ENCODE peak calls at places on chromosomes 5 and 9, in six cellular contexts. O, W, U, L, R and E are unnamed samples.

GRCh38 chr5:41410737-41411136 is 99.7 kb downstream of the PLCXD3 start:
- DNase-seq in O (no peak), R (no peak), U (no peak), W (no peak), L (no peak), E (no peak)

GRCh38 chr9:133916159-133916541 is 76.0 kb downstream of the VAV2 start:
- DNase-seq in L (no peak), O (no peak), R (no peak), W (no peak), U (no peak), E (peak; percentile 71)

GRCh38 chr5:154608531-154609011 is 130.5 kb upstream of the HAND1 start:
- DNase-seq in W (no peak), O (no peak), R (no peak), L (no peak), U (no peak), E (no peak)

GRCh38 chr5:124659798-124660197 is 86.6 kb downstream of the ZNF608 start:
- DNase-seq in R (no peak), U (no peak), W (no peak), L (no peak), O (no peak), E (no peak)

GRCh38 chr9:35568196-35568595 is 36.9 kb upstream of the TESK1 start:
- DNase-seq in L (no peak), R (no peak), U (no peak), O (no peak), W (no peak), E (no peak)

GRCh38 chr5:123157797-123158528 is 68.9 kb downstream of the PRDM6 start:
- DNase-seq in W (no peak), R (no peak), U (no peak), O (no peak), L (no peak), E (no peak)

GRCh38 chr9:130874783-130875182 is 21.8 kb downstream of the QRFP start:
- DNase-seq in W (no peak), U (no peak), L (no peak), R (no peak), O (no peak), E (no peak)

GRCh38 chr9:12884736-12885395 is 110.0 kb downstream of the LURAP1L start:
- DNase-seq in U (no peak), O (no peak), L (no peak), W (no peak), R (no peak), E (no peak)

GRCh38 chr5:17157916-17158529 is 59.4 kb upstream of the BASP1 start:
- DNase-seq in L (no peak), O (no peak), W (peak; percentile 41), U (no peak), R (no peak), E (no peak)

GRCh38 chr5:9587135-9587534 is 41.3 kb upstream of the SEMA5A start:
- DNase-seq in R (no peak), W (no peak), L (no peak), O (no peak), U (no peak), E (no peak)

GRCh38 chr9:99906403-99907207 is at the start of gene STX17:
- DNase-seq in W (peak; percentile 83), U (peak; percentile 80), O (peak; percentile 81), R (peak; percentile 78), L (peak; percentile 81), E (peak; percentile 92)

GRCh38 chr5:40755407-40756365 is at the start of gene TTC33:
- DNase-seq in W (peak; percentile 96), R (peak; percentile 95), O (peak; percentile 95), U (peak; percentile 98), L (peak; percentile 97), E (peak; percentile 97)

GRCh38 chr9:36817160-36817834 is 216.8 kb downstream of the PAX5 start:
- DNase-seq in O (no peak), L (no peak), U (no peak), R (no peak), W (no peak), E (no peak)

DNA sequence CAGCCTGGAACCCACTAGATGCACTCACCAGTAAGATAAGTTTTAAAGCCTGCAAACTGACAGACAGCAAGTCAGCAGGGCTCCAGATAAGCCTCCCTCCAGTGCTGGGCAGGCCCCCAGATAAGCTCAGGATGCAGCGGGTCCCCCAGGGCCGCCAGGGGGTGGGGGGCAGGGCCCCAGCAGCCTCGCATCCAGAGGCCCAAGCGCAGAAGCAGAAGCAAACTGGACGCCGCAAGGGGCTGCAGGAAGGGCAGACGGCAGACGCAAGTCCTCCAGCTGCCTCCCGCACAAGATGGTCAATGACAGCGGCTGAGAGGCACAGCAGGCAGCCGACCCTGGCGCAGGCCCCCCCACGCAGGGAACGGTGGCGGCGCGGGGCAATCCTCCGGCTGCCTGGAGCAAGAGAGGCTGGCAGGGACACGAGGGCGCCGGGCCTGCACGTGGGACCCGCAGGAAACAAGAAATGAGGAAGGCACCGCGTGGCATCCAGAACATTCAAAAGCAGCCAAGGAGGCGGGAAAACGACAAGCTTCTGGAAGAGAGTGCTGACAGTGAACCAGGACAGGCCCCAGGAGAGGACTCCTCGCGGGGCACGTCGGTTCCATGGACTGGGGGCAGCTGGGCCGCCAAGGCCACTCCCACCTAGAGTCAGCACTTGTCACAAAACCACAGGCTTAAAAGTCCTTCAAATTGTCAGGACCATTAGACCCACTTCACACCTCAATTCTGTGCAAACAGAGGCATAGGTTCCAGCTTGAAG is 49.8 kb downstream of the ROR2 start:
- DNase-seq in L (peak; percentile 61), W (no peak), O (no peak), U (no peak), R (no peak), E (peak; percentile 80)
- H3K4me1 ChIP-seq in L (no peaks in the 10 kb centered on the region), W (peaks cover 34% of the 10 kb centered on the region), O (peaks cover 4% of the 10 kb centered on the region), U (no peaks in the 10 kb centered on the region), R (no peaks in the 10 kb centered on the region), E (peaks cover 10% of the 10 kb centered on the region)

DNA sequence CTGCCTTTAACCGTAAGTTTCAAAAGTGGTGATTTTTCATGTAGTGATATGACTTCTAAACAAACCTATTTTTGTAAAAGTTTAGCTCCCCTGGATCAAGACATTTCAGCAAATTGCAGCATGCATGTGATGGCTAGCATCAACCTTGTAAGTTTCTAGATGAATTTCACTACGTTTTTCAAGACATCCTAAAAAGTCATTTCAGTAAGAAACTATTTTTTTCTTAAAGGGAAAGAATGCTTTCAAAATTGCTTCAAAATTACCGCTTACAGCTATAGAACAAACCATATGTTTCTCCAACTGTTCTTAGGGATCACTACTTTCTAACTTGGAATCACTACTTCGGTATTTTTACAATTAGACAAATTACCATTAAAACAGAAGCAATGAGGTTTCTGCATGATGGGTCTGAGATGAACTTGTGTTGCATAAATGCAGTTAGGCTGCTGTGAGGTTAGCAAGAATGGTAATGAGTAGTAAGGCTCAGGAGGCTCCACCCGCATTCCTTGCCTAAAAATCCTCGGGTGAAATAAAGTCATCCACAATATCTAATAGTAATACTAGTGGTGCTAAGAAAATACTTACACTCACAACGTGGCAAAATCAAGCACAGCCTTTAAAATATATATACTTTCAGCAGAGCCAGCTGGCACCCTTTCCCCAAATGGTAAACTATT is 53.8 kb downstream of the CDC14B start:
- DNase-seq in U (peak; percentile 69), L (no peak), R (no peak), O (no peak), W (peak; percentile 13), E (no peak)
- H3K4me3 ChIP-seq in U (peak overlapping the region; percentile 88), L (peak overlapping the region; percentile 92), R (peak overlapping the region; percentile 77), O (peak overlapping the region; percentile 55), W (peak overlapping the region; percentile 83), E (peak overlapping the region; percentile 75)

DNA sequence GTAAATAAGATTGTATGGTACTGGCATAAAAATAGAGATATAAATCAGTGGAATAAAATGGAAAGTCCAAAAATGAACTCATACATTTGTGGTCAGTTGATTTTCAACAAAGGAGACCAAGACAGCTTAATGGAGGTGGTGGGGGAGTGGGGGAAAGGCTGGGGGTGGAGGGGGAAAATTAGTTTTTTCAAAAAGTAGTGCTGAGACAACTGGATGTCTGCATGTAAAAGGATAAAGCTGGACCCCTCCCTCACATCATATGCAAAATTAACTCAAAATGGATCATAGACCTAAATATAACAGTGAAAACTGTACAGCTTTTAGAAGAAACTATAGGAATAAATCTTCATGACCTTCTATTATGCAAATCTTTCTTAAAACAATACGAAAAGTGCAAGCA is 107.0 kb downstream of the HMHB1 start:
- DNase-seq in R (no peak), W (no peak), L (no peak), O (no peak), U (no peak), E (no peak)
- H3K4me1 ChIP-seq in R (no peaks in the 10 kb centered on the region), W (no peaks in the 10 kb centered on the region), L (no peaks in the 10 kb centered on the region), O (no peaks in the 10 kb centered on the region), U (no peaks in the 10 kb centered on the region), E (peaks cover 3% of the 10 kb centered on the region)

GRCh38 chr5:67234671-67235176 is 38.1 kb upstream of the CD180 start:
- DNase-seq in U (no peak), O (peak; percentile 57), R (no peak), W (no peak), L (no peak), E (peak; percentile 67)
- H3K4me3 ChIP-seq in U (peak overlapping the region; percentile 25), O (no peak overlapping the region), R (no peak overlapping the region), W (no peak overlapping the region), L (no peak overlapping the region), E (peak overlapping the region; percentile 0)

DNA sequence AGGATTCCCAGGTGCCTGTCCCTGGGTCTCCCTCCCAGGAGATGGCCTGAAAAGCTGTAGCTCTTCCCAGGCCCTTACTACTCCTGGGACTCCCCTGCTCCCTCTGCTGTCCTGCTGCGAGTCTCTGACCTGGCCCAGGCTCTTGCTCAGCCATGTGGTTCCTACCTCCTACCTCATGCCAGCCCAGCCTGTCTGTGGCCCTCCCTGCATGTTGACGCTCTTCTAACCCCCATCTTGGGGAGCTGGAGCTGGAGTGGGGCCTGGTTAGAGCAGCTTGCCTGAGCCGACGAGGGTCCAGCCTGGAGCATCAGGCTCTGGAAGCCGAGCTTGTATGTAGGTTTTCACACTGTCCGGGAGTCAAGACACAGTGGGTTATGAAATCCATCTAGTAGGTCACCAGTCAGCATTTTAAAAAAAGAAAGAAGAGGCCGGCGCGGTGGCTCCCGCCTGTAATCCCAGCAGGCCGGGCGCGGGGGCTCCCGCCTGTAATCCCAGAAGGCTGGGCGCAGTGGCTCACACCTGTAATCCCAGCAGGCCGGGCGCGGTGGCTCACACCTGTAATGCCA is 244.4 kb downstream of the FANCC start:
- DNase-seq in W (no peak), R (no peak), U (peak; percentile 64), O (no peak), L (no peak), E (no peak)
- H3K4me1 ChIP-seq in W (peaks cover 35% of the 10 kb centered on the region), R (no peaks in the 10 kb centered on the region), U (peaks cover 95% of the 10 kb centered on the region), O (peaks cover 49% of the 10 kb centered on the region), L (peaks cover 8% of the 10 kb centered on the region), E (peaks cover 28% of the 10 kb centered on the region)